ENCODE peak calls at places on chromosome 13, in five cellular contexts. M is Caki2; I is left ventricle myocardium inferior; A is activated naive CD4-positive, alpha-beta T cell; Y is mucosa of gallbladder. R is an unnamed sample.

GRCh38 chr13:95463516-95463915 is 89.0 kb upstream of the CLDN10 start:
- DNase-seq in M (no peak), I (no peak), A (no peak), Y (no peak), R (no peak)

GRCh38 chr13:99542788-99543406 is 41.6 kb downstream of the TM9SF2 start:
- DNase-seq in M (no peak), I (no peak), A (peak), Y (no peak), R (peak)

GRCh38 chr13:80235559-80236296 is 105.2 kb downstream of the SPRY2 start:
- DNase-seq in M (no peak), I (no peak), A (no peak), Y (no peak), R (no peak)

GRCh38 chr13:51879133-51879532 is 17.4 kb downstream of the CCDC70 start:
- DNase-seq in M (no peak), I (no peak), A (no peak), Y (no peak), R (no peak)

GRCh38 chr13:50589651-50590054 is 253.8 kb downstream of the DLEU7 start:
- DNase-seq in M (peak), I (no peak), A (no peak), Y (no peak), R (no peak)

GRCh38 chr13:83867708-83868107 is 14.6 kb downstream of the SLITRK1 start:
- DNase-seq in M (no peak), I (no peak), A (no peak), Y (no peak), R (no peak)

GRCh38 chr13:84126671-84127171 is 244.4 kb upstream of the SLITRK1 start:
- DNase-seq in M (no peak), I (no peak), A (no peak), Y (no peak), R (no peak)

GRCh38 chr13:35198821-35199220 is 256.8 kb downstream of the NBEA start:
- DNase-seq in M (no peak), I (no peak), A (no peak), Y (no peak), R (no peak)

GRCh38 chr13:51359352-51359751 is 19.9 kb downstream of the SERPINE3 start:
- DNase-seq in M (no peak), I (no peak), A (no peak), Y (no peak), R (no peak)

GRCh38 chr13:41802033-41802683 is 158.8 kb downstream of the VWA8 start:
- DNase-seq in M (no peak), I (no peak), A (no peak), Y (no peak), R (no peak)